ENCODE peak calls at places on chromosomes 11 and 22, in six cellular contexts. M is astrocyte of the spinal cord, S is kidney epithelial cell, B is uterus, I is tibial nerve, P is HFF-Myc. W is an unnamed sample.

GRCh38 chr11:101336155-101336554 is 206.5 kb upstream of the PGR start:
- DNase-seq in M (no peak), S (no peak), B (no peak), I (no peak), P (no peak), W (no peak)

GRCh38 chr11:12119502-12119901 is 9.1 kb downstream of the MICAL2 start:
- DNase-seq in M (no peak), S (no peak), B (no peak), I (no peak), P (no peak), W (no peak)

GRCh38 chr22:20463324-20464095 is 25.9 kb upstream of the SCARF2 start:
- DNase-seq in M (no peak), S (no peak), B (no peak), I (no peak), P (no peak), W (no peak)

GRCh38 chr11:42840856-42841255 is 470.9 kb upstream of the API5 start:
- DNase-seq in M (no peak), S (no peak), B (no peak), I (no peak), P (no peak), W (no peak)

GRCh38 chr22:33006220-33006954 is 51.8 kb downstream of the SYN3 start:
- DNase-seq in M (no peak), S (no peak), B (no peak), I (no peak), P (no peak), W (no peak)

GRCh38 chr11:97019754-97020153 is 629.9 kb downstream of the JRKL start:
- DNase-seq in M (no peak), S (no peak), B (no peak), I (no peak), P (no peak), W (no peak)

GRCh38 chr22:28514314-28514713 is 165.3 kb downstream of the TTC28 start:
- DNase-seq in M (no peak), S (no peak), B (no peak), I (no peak), P (no peak), W (peak)

GRCh38 chr22:23058481-23059336 is 11.6 kb upstream of the GNAZ start:
- DNase-seq in M (no peak), S (no peak), B (no peak), I (no peak), P (no peak), W (no peak)

DNA sequence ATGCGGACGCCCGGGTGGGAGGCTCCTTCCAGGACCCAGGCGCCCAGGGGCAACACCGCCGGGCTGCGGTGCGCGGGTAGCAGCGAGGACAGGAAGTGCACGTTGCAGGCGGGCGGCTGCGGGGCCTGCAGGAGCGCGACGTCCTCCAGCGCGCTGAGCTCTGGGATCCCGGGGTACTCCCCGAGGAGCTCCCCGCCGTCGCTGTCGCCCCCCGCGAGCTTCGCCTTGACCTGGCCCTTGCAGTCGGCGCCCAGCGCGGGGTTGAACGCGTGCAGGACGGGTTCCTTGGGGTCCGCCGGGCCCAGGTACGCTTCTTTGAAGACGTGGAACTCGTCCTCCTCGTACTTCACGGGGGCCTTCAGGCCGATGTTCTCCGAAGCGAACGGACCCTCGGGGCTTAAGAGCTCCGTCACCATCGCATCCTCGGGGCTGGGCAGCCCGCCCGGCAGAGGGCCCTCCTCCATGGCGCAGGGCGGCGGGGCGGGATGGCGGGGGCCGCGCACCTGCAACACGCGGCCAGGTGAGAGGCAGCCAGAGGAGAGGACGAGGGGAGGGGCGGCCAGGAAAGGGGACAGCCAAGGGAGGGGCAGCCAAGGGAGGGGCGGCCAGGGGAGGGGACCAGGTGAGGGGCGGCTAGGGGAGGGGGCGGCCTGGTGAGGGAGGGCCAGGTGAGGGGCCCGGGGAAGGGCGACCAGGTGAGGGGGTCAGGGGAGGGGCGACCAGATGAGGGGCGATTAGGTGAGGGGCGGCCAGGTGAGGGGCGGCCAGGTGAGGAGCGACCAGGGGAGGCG is 928 bp downstream of the TESMIN start:
- DNase-seq in M (no peak), S (no peak), B (no peak), I (no peak), P (no peak), W (no peak)
- H3K4me3 ChIP-seq in M (no peak), S (peak), B (no peak), I (no peak), P (no peak), W (no peak)

DNA sequence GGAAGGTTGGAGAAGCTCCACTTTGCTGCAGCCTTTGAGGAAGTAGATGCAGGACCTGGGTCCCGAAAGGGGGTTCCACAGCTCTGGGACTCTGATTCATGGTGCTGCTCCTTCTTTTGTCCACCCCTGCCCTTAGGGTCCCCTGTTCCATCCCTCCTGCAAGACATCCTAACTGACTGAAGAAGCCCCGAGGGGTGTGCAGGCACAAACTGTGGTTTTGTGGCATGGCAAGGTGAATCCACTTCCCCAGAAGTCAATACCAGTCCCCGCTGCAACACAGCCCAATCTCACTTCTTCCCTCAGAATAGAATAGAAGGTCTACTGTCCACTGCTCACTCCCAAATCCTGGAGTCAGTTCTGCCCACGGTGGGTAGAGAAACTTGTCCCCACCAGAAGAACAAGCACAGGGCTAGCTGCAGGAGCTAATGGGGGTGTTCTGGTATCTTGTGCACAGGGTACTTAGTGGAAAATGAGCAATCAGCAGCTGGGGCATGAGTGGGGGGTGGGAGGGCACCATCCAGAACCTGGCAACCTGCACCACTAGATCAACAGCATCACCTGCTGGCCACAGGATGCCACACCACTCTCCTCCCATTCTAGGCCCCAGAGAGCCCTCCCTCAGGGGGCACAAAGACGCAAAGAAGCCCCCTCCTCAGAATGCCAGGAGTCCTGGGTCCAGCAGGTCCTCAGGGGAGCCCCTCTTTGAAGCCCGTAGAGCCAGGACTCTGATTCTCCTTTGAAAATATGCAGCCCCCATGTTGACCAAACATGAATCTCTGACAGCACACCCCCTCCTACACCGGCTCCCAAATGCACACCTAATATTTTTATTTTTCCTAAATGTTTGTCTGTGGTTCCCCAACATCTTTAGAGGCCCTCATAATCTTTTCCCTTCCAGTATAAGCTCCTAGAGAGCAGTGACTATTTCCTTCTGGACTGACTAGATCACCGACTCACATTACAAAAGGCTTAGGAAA is 14.1 kb downstream of the SPATA19 start:
- DNase-seq in M (no peak), S (no peak), B (no peak), I (no peak), P (no peak), W (no peak)
- TF ChIP-seq CTCF in M (no peak), S (peak), B (no peak), I (no peak), P (no peak), W (no peak)

DNA sequence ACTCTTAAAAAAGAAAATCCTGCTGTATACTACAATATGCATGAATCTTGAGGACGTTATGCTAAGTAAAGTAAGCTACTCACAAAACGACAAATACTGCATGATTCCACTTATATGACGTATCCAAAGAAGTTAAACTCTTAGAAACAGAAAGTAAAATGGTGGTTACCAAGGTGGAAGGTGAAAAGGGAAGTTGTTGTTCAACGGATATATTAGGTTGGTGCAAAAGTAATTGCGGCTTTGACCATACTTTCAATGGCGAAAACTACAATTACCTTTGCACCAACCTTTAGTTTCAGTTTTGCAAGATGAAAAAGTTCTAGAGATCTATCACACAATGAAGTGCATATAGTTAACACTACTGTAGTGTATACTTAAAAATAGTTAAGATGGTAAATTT is 101.8 kb downstream of the FAM168A start:
- DNase-seq in M (no peak), S (no peak), B (no peak), I (no peak), P (no peak), W (no peak)
- H3K4me3 ChIP-seq in M (no peak), S (no peak), B (no peak), I (no peak), P (no peak), W (no peak)

GRCh38 chr22:42519544-42520237 is at the start of gene RRP7A:
- DNase-seq in M (peak), S (no peak), B (peak), I (peak), P (no peak), W (peak)
- TF ChIP-seq CTCF in M (no peak), S (no peak), B (no peak), I (no peak), P (no peak), W (no peak)

GRCh38 chr11:47234669-47235075 is 13.9 kb downstream of the ACP2 start:
- DNase-seq in M (peak), S (no peak), B (no peak), I (no peak), P (no peak), W (no peak)
- H3K4me3 ChIP-seq in M (no peak), S (no peak), B (no peak), I (no peak), P (no peak), W (no peak)

DNA sequence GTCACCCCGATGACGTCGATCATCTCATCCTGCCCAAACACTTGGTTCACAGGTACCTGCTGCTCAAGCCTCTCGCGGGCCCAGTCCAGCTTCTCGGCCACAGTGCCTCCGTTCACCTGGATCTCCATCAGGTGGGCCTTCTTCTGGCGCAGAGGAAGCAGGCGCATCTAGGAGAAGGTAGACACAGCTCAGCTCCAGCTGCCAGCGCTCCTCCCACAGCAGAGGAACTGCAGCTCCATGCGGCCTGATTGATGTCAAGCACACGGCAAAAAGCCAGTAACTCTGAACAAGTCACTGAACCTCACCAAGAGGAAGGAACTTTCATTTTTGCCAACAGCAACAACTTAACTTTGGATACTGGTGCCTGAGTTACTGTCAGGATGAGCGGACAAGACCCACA is 4.0 kb downstream of the RPL3 start:
- DNase-seq in M (no peak), S (no peak), B (no peak), I (no peak), P (no peak), W (no peak)
- TF ChIP-seq CTCF in M (no peak), S (no peak), B (no peak), I (no peak), P (no peak), W (no peak)

GRCh38 chr11:64253043-64253442 is 1.7 kb downstream of the PLCB3 start:
- DNase-seq in M (no peak), S (no peak), B (no peak), I (no peak), P (no peak), W (no peak)
- H3K4me3 ChIP-seq in M (no peak), S (no peak), B (no peak), I (no peak), P (peak), W (peak)

DNA sequence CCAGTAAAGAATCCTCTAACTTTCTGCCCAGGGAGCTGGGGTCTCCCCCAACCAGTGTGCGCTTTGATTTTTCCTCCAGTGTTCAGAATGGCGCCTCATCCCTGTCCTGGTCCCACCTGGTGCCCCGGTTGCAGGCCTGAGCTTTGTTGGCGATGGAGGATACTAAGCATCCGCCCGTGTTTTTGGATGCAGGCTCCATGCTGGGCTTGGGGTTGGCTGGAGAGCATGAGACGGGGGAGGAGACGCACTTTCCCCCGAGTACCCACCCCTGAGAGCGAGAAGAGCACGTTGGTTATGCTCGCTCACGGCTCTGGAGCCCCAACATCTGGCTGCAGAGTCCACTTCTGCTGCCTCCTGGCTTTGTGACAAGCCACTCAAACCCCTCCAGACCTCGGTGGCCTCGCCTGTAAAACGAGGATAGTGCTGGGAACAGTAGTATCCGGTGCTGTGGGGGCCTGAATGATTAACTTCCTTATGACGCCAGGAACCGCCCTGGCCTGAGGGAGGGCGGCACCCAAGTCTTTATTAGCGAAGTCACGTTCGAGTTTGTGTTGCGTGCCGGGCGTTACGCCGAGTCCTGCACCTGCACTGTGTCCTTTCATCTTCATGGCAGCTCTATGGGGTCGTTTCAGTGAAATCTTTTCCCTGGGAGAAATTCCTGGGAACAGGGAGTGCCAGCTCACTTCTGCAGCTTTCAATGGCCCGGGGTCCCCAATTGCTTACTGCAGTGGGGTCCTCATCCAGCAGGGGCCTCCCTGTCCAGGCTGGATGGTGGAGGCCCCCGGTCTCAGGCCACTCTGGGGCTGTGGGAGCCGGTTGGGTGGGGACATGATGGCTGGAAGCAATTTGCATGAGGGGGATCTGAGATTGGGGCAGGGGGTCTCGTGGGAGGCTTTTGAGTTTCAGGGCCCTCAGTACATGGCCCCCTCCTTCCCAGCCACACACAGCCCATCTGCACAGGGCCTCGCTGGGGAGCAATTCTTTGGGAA is 25.5 kb downstream of the MRGPRD start:
- DNase-seq in M (peak), S (no peak), B (peak), I (no peak), P (peak), W (peak)
- TF ChIP-seq CTCF in M (no peak), S (no peak), B (no peak), I (no peak), P (no peak), W (peak)

DNA sequence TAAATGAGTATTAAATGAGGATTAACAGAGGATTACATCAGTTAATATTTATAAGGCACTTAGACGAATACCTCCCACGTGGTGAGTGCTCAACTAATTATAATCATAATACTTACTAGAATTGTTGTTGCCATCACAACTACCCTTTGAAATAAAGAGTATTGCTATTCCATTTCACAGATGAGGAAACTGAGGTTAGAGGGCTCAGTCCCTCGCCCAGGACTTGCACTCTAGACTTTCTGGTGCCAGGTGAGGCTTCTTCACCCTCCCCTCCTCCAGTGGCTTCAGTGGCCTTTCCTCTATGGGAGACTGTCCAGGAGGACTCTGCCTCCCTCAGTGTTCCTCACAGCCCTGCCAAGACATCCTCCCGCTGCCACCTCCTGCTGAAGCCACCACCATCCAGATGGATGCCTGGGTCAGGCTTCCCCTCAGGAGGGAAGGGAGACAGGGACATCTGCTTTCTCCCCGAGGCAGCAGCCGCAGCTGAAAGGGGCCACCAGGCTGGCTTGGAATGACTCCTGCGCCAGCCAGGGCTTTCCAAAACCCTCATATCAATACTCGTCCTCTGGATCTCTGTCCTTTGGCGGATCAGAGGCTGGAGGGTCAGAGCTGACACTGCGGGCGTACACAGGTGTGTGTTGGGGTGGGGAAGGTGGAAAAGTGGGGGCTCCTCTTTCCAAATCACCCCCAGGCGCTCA is 580.1 kb downstream of the BUD13 start:
- DNase-seq in M (no peak), S (no peak), B (no peak), I (no peak), P (no peak), W (no peak)
- H3K4me3 ChIP-seq in M (peak), S (peak), B (peak), I (peak), P (no peak), W (no peak)

DNA sequence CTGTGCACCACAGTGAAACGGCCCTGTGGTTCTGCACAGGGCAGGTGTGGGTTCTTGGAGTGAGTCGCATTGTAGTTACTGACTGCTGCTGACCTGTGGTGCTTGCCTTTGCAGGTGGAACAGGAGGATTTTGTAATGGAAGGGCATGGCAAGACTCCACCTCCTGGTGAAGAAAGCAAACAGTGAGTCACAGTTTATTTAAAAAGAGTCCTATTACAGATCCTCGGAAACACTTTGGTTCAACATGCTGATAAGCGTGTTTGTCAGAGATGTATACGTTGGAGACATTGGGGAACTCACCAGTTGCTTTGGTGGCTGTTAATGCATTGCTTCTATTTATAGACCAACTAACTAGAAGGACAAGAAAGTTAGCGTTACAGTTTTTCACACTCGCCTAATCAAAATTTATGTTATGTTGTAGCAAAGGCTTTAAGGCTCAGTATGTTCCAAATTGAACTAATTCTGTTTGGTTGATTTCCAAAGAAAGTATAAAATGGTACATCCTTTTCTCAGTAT is 21.7 kb upstream of the TNRC6B start:
- DNase-seq in M (peak), S (peak), B (no peak), I (no peak), P (no peak), W (peak)
- TF ChIP-seq CTCF in M (peak), S (peak), B (no peak), I (no peak), P (peak), W (peak)